ENCODE peak calls at places on chromosomes 3 and 15, in six cellular contexts. One of them, this sample, is unnamed.

GRCh38 chr3:111690242-111690641 is 95.1 kb upstream of the ZBED2 start:
- DNase-seq in H1: no peak
- DNase-seq in H9: no peak
- DNase-seq in trophoblast cell: peak; percentile 38
- DNase-seq in IMR-90: peak; percentile 79
- DNase-seq in mesenchymal stem cell: peak; percentile 61
- DNase-seq in this sample: no peak

GRCh38 chr3:193040836-193041672 is 123.4 kb upstream of the MB21D2 start:
- DNase-seq in trophoblast cell: peak; percentile 80
- DNase-seq in IMR-90: peak; percentile 60
- DNase-seq in mesenchymal stem cell: peak; percentile 71
- DNase-seq in H1: no peak
- DNase-seq in H9: no peak
- DNase-seq in this sample: peak; percentile 11

GRCh38 chr3:19891740-19892139 is 42.3 kb downstream of the EFHB start:
- DNase-seq in H1: no peak
- DNase-seq in H9: no peak
- DNase-seq in trophoblast cell: peak; percentile 76
- DNase-seq in IMR-90: peak; percentile 61
- DNase-seq in mesenchymal stem cell: peak; percentile 28
- DNase-seq in this sample: no peak

GRCh38 chr15:60941448-60941847 is 287.7 kb downstream of the RORA start:
- DNase-seq in trophoblast cell: peak; percentile 12
- DNase-seq in H1: no peak
- DNase-seq in mesenchymal stem cell: peak; percentile 4
- DNase-seq in IMR-90: peak; percentile 93
- DNase-seq in H9: no peak
- DNase-seq in this sample: no peak

GRCh38 chr3:23840521-23840920 is 34.8 kb downstream of the UBE2E1 start:
- DNase-seq in H9: no peak
- DNase-seq in IMR-90: no peak
- DNase-seq in trophoblast cell: no peak
- DNase-seq in H1: no peak
- DNase-seq in mesenchymal stem cell: no peak
- DNase-seq in this sample: peak; percentile 31

GRCh38 chr15:80778964-80779657 is at the start of gene CEMIP:
- DNase-seq in IMR-90: peak; percentile 76
- DNase-seq in trophoblast cell: peak; percentile 87
- DNase-seq in mesenchymal stem cell: peak; percentile 73
- DNase-seq in H1: peak; percentile 96
- DNase-seq in H9: peak; percentile 88
- DNase-seq in this sample: peak; percentile 80

GRCh38 chr3:168847293-168847883 is 751.7 kb upstream of the GOLIM4 start:
- DNase-seq in mesenchymal stem cell: peak; percentile 47
- DNase-seq in H1: no peak
- DNase-seq in IMR-90: peak; percentile 57
- DNase-seq in trophoblast cell: peak; percentile 47
- DNase-seq in H9: no peak
- DNase-seq in this sample: peak; percentile 23

GRCh38 chr15:65326109-65326508 is 21.6 kb downstream of the RNU5B-1 start:
- DNase-seq in H9: peak; percentile 69
- DNase-seq in IMR-90: no peak
- DNase-seq in trophoblast cell: no peak
- DNase-seq in H1: no peak
- DNase-seq in mesenchymal stem cell: no peak
- DNase-seq in this sample: no peak

GRCh38 chr15:67070892-67071664 is 5.7 kb downstream of the SMAD3 start:
- DNase-seq in trophoblast cell: peak; percentile 68
- DNase-seq in mesenchymal stem cell: no peak
- DNase-seq in IMR-90: peak; percentile 11
- DNase-seq in H1: no peak
- DNase-seq in H9: no peak
- DNase-seq in this sample: no peak

GRCh38 chr3:194985031-194985578 is 285.9 kb downstream of the XXYLT1 start:
- DNase-seq in IMR-90: peak; percentile 47
- DNase-seq in mesenchymal stem cell: peak; percentile 73
- DNase-seq in H1: peak; percentile 82
- DNase-seq in H9: peak; percentile 94
- DNase-seq in trophoblast cell: peak; percentile 89
- DNase-seq in this sample: peak; percentile 44

GRCh38 chr3:68560728-68561127 is 371.6 kb downstream of the TAFA4 start:
- DNase-seq in IMR-90: no peak
- DNase-seq in H9: no peak
- DNase-seq in mesenchymal stem cell: no peak
- DNase-seq in H1: no peak
- DNase-seq in trophoblast cell: no peak
- DNase-seq in this sample: no peak

GRCh38 chr15:67741313-67741712 is 84.0 kb upstream of the SKOR1 start:
- DNase-seq in IMR-90: no peak
- DNase-seq in H9: no peak
- DNase-seq in H1: no peak
- DNase-seq in trophoblast cell: no peak
- DNase-seq in mesenchymal stem cell: no peak
- DNase-seq in this sample: no peak

GRCh38 chr15:35477853-35478252 is 68.1 kb downstream of the DPH6 start:
- DNase-seq in mesenchymal stem cell: no peak
- DNase-seq in IMR-90: no peak
- DNase-seq in H1: no peak
- DNase-seq in H9: no peak
- DNase-seq in trophoblast cell: peak; percentile 85
- DNase-seq in this sample: no peak

GRCh38 chr3:43426388-43426787 is 140.0 kb downstream of the SNRK start:
- DNase-seq in IMR-90: no peak
- DNase-seq in H9: no peak
- DNase-seq in H1: no peak
- DNase-seq in mesenchymal stem cell: no peak
- DNase-seq in trophoblast cell: no peak
- DNase-seq in this sample: no peak

GRCh38 chr3:77411990-77412389 is 372.1 kb downstream of the ROBO2 start:
- DNase-seq in IMR-90: no peak
- DNase-seq in mesenchymal stem cell: no peak
- DNase-seq in H9: no peak
- DNase-seq in H1: no peak
- DNase-seq in trophoblast cell: no peak
- DNase-seq in this sample: no peak

GRCh38 chr3:52232279-52233107 is 6.5 kb downstream of the TWF2 start:
- DNase-seq in H1: no peak
- DNase-seq in trophoblast cell: no peak
- DNase-seq in IMR-90: no peak
- DNase-seq in mesenchymal stem cell: no peak
- DNase-seq in H9: peak; percentile 36
- DNase-seq in this sample: no peak

GRCh38 chr3:52831500-52832301 is 1.2 kb upstream of the ITIH4 start:
- DNase-seq in trophoblast cell: peak; percentile 49
- DNase-seq in H9: no peak
- DNase-seq in IMR-90: peak; percentile 76
- DNase-seq in H1: no peak
- DNase-seq in mesenchymal stem cell: peak; percentile 90
- DNase-seq in this sample: no peak

GRCh38 chr3:195546130-195546560 is 3.0 kb upstream of the PPP1R2 start:
- DNase-seq in trophoblast cell: peak; percentile 29
- DNase-seq in mesenchymal stem cell: peak; percentile 37
- DNase-seq in H9: no peak
- DNase-seq in IMR-90: peak; percentile 73
- DNase-seq in H1: no peak
- DNase-seq in this sample: no peak

GRCh38 chr3:195558602-195559001 is 15.5 kb upstream of the PPP1R2 start:
- DNase-seq in H9: no peak
- DNase-seq in H1: no peak
- DNase-seq in IMR-90: peak; percentile 21
- DNase-seq in trophoblast cell: peak; percentile 47
- DNase-seq in mesenchymal stem cell: no peak
- DNase-seq in this sample: no peak

GRCh38 chr15:59255647-59256380 is 49.2 kb downstream of the LDHAL6B start:
- DNase-seq in mesenchymal stem cell: no peak
- DNase-seq in H1: no peak
- DNase-seq in H9: no peak
- DNase-seq in IMR-90: peak; percentile 5
- DNase-seq in trophoblast cell: peak; percentile 98
- DNase-seq in this sample: no peak

GRCh38 chr3:101635345-101635744 is 41.6 kb downstream of the ZBTB11 start:
- DNase-seq in IMR-90: no peak
- DNase-seq in trophoblast cell: no peak
- DNase-seq in mesenchymal stem cell: no peak
- DNase-seq in H1: peak; percentile 37
- DNase-seq in H9: no peak
- DNase-seq in this sample: no peak

GRCh38 chr15:30990451-30991300 is 752 bp downstream of the MTMR10 start:
- DNase-seq in IMR-90: peak; percentile 22
- DNase-seq in trophoblast cell: peak; percentile 51
- DNase-seq in H9: no peak
- DNase-seq in H1: no peak
- DNase-seq in mesenchymal stem cell: peak; percentile 63
- DNase-seq in this sample: no peak
- H4K91ac ChIP-seq in IMR-90: peak overlapping the region; percentile 39
- H4K91ac ChIP-seq in trophoblast cell: peak overlapping the region; percentile 88
- H4K91ac ChIP-seq in H9: no peak overlapping the region
- H4K91ac ChIP-seq in H1: no peak overlapping the region
- H4K91ac ChIP-seq in mesenchymal stem cell: no peak overlapping the region
- H4K91ac ChIP-seq in this sample: no peak overlapping the region

GRCh38 chr15:99343208-99343607 is 91.9 kb downstream of the LRRC28 start:
- DNase-seq in IMR-90: no peak
- DNase-seq in trophoblast cell: no peak
- DNase-seq in H9: no peak
- DNase-seq in H1: no peak
- DNase-seq in mesenchymal stem cell: no peak
- DNase-seq in this sample: no peak

GRCh38 chr15:99343836-99344551 is 92.7 kb downstream of the LRRC28 start:
- DNase-seq in IMR-90: no peak
- DNase-seq in H9: peak; percentile 71
- DNase-seq in mesenchymal stem cell: no peak
- DNase-seq in trophoblast cell: no peak
- DNase-seq in H1: peak; percentile 65
- DNase-seq in this sample: no peak

GRCh38 chr15:99345242-99345641 is 94.0 kb downstream of the LRRC28 start:
- DNase-seq in trophoblast cell: no peak
- DNase-seq in H1: no peak
- DNase-seq in mesenchymal stem cell: no peak
- DNase-seq in H9: no peak
- DNase-seq in IMR-90: no peak
- DNase-seq in this sample: no peak

GRCh38 chr15:99345832-99346462 is 94.7 kb downstream of the LRRC28 start:
- DNase-seq in H1: no peak
- DNase-seq in H9: no peak
- DNase-seq in mesenchymal stem cell: no peak
- DNase-seq in IMR-90: no peak
- DNase-seq in trophoblast cell: peak; percentile 30
- DNase-seq in this sample: no peak

DNA sequence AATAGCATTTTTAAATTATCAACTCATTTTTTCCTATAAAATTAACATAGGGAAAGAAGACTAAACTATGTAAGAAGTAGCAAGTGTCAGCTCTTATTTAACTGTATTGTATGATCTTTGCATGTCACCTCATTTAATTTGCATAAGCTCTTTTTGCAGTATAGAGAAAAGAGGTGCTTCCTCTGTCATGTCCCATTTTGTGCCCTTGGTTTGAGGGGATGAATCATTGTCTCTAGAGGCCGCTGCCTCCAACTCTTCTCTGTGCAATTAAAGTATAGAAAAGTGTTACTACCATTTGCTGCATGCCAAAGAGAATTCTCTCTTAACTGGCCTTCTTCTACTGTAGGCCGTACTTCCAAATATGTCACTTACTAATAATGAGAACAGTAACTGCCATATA is 93.4 kb downstream of the LRRC28 start:
- DNase-seq in IMR-90: no peak
- DNase-seq in H9: no peak
- DNase-seq in trophoblast cell: no peak
- DNase-seq in H1: no peak
- DNase-seq in mesenchymal stem cell: no peak
- DNase-seq in this sample: no peak
- H4K91ac ChIP-seq in IMR-90: no peak overlapping the region
- H4K91ac ChIP-seq in H9: no peak overlapping the region
- H4K91ac ChIP-seq in trophoblast cell: no peak overlapping the region
- H4K91ac ChIP-seq in H1: no peak overlapping the region
- H4K91ac ChIP-seq in mesenchymal stem cell: no peak overlapping the region
- H4K91ac ChIP-seq in this sample: no peak overlapping the region

DNA sequence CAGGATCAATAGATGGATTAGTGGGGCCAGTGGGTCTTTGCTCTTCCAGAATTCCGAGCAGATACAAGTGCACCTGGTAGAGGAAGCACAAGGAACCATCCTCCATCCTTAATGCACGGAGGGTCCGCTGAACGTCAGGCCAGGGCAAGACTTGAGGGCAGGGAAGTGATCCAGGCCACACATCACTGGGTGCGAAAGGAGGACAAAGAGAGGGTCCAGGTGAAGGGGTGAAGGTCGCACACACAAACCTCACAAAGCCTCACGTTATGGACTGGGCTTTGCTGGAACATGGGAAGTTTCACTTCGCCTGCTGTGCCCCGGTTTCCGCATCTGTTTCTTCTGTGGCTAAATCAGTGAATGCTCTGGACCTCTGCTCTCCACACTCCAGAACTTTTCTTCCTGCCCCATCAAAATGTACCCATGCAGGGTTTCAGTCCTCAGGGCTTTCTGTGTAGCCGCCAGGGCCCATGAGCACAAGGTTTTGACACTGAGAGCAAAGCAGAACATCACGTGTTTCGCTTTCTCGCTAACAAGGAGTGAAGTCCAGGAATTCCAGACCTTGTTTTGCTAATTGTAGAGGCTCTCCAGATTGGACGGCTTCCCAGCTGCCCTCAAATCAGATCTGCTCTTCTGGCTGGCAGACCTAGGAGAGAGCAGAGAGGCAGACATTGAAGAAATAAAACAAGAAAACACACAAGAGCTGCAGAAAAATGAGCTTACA is 56.3 kb downstream of the KLF15 start:
- DNase-seq in trophoblast cell: peak; percentile 28
- DNase-seq in mesenchymal stem cell: no peak
- DNase-seq in H1: no peak
- DNase-seq in H9: peak; percentile 24
- DNase-seq in IMR-90: no peak
- DNase-seq in this sample: no peak
- H4K91ac ChIP-seq in trophoblast cell: no peak overlapping the region
- H4K91ac ChIP-seq in mesenchymal stem cell: no peak overlapping the region
- H4K91ac ChIP-seq in H1: no peak overlapping the region
- H4K91ac ChIP-seq in H9: no peak overlapping the region
- H4K91ac ChIP-seq in IMR-90: no peak overlapping the region
- H4K91ac ChIP-seq in this sample: no peak overlapping the region

GRCh38 chr3:14478943-14479550 is 61.1 kb downstream of the GRIP2 start:
- DNase-seq in IMR-90: no peak
- DNase-seq in H9: no peak
- DNase-seq in mesenchymal stem cell: no peak
- DNase-seq in trophoblast cell: no peak
- DNase-seq in H1: no peak
- DNase-seq in this sample: no peak
- H4K91ac ChIP-seq in IMR-90: no peak overlapping the region
- H4K91ac ChIP-seq in H9: no peak overlapping the region
- H4K91ac ChIP-seq in mesenchymal stem cell: no peak overlapping the region
- H4K91ac ChIP-seq in trophoblast cell: no peak overlapping the region
- H4K91ac ChIP-seq in H1: no peak overlapping the region
- H4K91ac ChIP-seq in this sample: no peak overlapping the region

GRCh38 chr15:75815811-75816719 is 27.2 kb upstream of the UBE2Q2 start:
- DNase-seq in H1: no peak
- DNase-seq in H9: no peak
- DNase-seq in mesenchymal stem cell: peak; percentile 85
- DNase-seq in IMR-90: no peak
- DNase-seq in trophoblast cell: peak; percentile 70
- DNase-seq in this sample: no peak
- H4K91ac ChIP-seq in H1: no peak overlapping the region
- H4K91ac ChIP-seq in H9: no peak overlapping the region
- H4K91ac ChIP-seq in mesenchymal stem cell: no peak overlapping the region
- H4K91ac ChIP-seq in IMR-90: no peak overlapping the region
- H4K91ac ChIP-seq in trophoblast cell: no peak overlapping the region
- H4K91ac ChIP-seq in this sample: no peak overlapping the region